ENCODE peak calls at places on chromosomes 16 and 17, in nine cellular contexts. C, X, D, L, P, R, J, Q and W are unnamed samples.

GRCh38 chr17:79621151-79621940 is 10.5 kb upstream of the RBFOX3 start:
- DNase-seq in C (no peak), X (peak; percentile 3), D (no peak), L (no peak), P (no peak), R (no peak), J (peak; percentile 28), Q (no peak), W (no peak)

GRCh38 chr16:71867934-71868333 is 16.0 kb downstream of the ZNF821 start:
- DNase-seq in C (no peak), X (no peak), D (no peak), L (no peak), P (no peak), R (no peak), J (no peak), Q (no peak), W (no peak)

GRCh38 chr17:45284176-45285140 is 22.6 kb upstream of the SPATA32 start:
- DNase-seq in C (no peak), X (peak; percentile 63), D (peak; percentile 42), L (no peak), P (no peak), R (no peak), J (peak; percentile 72), Q (no peak), W (peak; percentile 61)

GRCh38 chr16:86410076-86410475 is 100.3 kb upstream of the FOXF1 start:
- DNase-seq in C (no peak), X (no peak), D (no peak), L (no peak), P (no peak), R (no peak), J (no peak), Q (no peak), W (no peak)

GRCh38 chr16:2966043-2966802 is 2.1 kb downstream of the KREMEN2 start:
- DNase-seq in C (no peak), X (no peak), D (no peak), L (no peak), P (no peak), R (no peak), J (peak; percentile 56), Q (no peak), W (no peak)

GRCh38 chr16:85169333-85170065 is 57.2 kb upstream of the CIBAR2 start:
- DNase-seq in C (peak; percentile 65), X (no peak), D (no peak), L (no peak), P (peak; percentile 44), R (peak; percentile 69), J (peak; percentile 61), Q (no peak), W (no peak)

GRCh38 chr17:47703191-47703591 is 9.2 kb downstream of the TBKBP1 start:
- DNase-seq in C (no peak), X (peak; percentile 79), D (peak; percentile 62), L (no peak), P (no peak), R (peak; percentile 71), J (peak; percentile 61), Q (no peak), W (peak; percentile 40)

GRCh38 chr17:45170976-45171337 is 9.3 kb downstream of the HEXIM2 start:
- DNase-seq in C (peak; percentile 90), X (no peak), D (no peak), L (no peak), P (peak; percentile 93), R (no peak), J (peak; percentile 72), Q (no peak), W (no peak)

GRCh38 chr17:50675190-50675589 is 32.5 kb downstream of the ANKRD40 start:
- DNase-seq in C (no peak), X (no peak), D (no peak), L (no peak), P (no peak), R (no peak), J (no peak), Q (no peak), W (no peak)

GRCh38 chr17:67785122-67785477 is 40.2 kb upstream of the BPTF start:
- DNase-seq in C (no peak), X (no peak), D (no peak), L (no peak), P (no peak), R (no peak), J (no peak), Q (no peak), W (no peak)

GRCh38 chr17:7888184-7888920 is at the start of gene CHD3:
- DNase-seq in C (peak; percentile 53), X (peak; percentile 77), D (peak; percentile 61), L (peak; percentile 15), P (peak; percentile 26), R (no peak), J (no peak), Q (no peak), W (no peak)

GRCh38 chr17:58280480-58281217 is at the start of gene MPO:
- DNase-seq in C (no peak), X (no peak), D (no peak), L (no peak), P (no peak), R (no peak), J (no peak), Q (no peak), W (no peak)

GRCh38 chr16:30585400-30586191 is at the start of gene ZNF785:
- DNase-seq in C (peak; percentile 99), X (peak; percentile 92), D (peak; percentile 77), L (peak; percentile 92), P (peak; percentile 100), R (peak; percentile 99), J (peak; percentile 94), Q (peak; percentile 96), W (peak; percentile 98)

GRCh38 chr17:8532021-8532420 is 96.3 kb downstream of the NDEL1 start:
- DNase-seq in C (peak; percentile 17), X (no peak), D (no peak), L (no peak), P (peak; percentile 34), R (no peak), J (no peak), Q (no peak), W (no peak)

GRCh38 chr17:40309031-40309937 is at the start of gene RARA:
- DNase-seq in C (peak; percentile 60), X (peak; percentile 57), D (no peak), L (no peak), P (no peak), R (peak; percentile 77), J (no peak), Q (no peak), W (peak; percentile 54)

GRCh38 chr17:30323262-30323894 is 10.5 kb downstream of the TMIGD1 start:
- DNase-seq in C (no peak), X (no peak), D (no peak), L (no peak), P (no peak), R (no peak), J (no peak), Q (no peak), W (peak; percentile 65)

GRCh38 chr17:19269102-19269501 is 31.9 kb downstream of the EPN2 start:
- DNase-seq in C (no peak), X (no peak), D (no peak), L (no peak), P (no peak), R (no peak), J (no peak), Q (no peak), W (no peak)

GRCh38 chr16:57479422-57480126 is 6.7 kb downstream of the DOK4 start:
- DNase-seq in C (peak; percentile 72), X (no peak), D (no peak), L (no peak), P (peak; percentile 81), R (no peak), J (peak; percentile 75), Q (no peak), W (no peak)

GRCh38 chr16:75591001-75591852 is 25.0 kb downstream of the GABARAPL2 start:
- DNase-seq in C (peak; percentile 69), X (no peak), D (no peak), L (no peak), P (peak; percentile 83), R (no peak), J (peak; percentile 67), Q (no peak), W (no peak)

GRCh38 chr17:66354981-66355380 is 52.6 kb downstream of the PRKCA start:
- DNase-seq in C (peak; percentile 89), X (no peak), D (no peak), L (no peak), P (peak; percentile 46), R (no peak), J (no peak), Q (peak; percentile 54), W (no peak)

GRCh38 chr16:12305847-12306246 is 329.3 kb downstream of the SNX29 start:
- DNase-seq in C (no peak), X (no peak), D (no peak), L (no peak), P (no peak), R (no peak), J (no peak), Q (no peak), W (no peak)

GRCh38 chr17:61482467-61482866 is 30.2 kb downstream of the TBX4 start:
- DNase-seq in C (no peak), X (no peak), D (no peak), L (no peak), P (no peak), R (no peak), J (no peak), Q (no peak), W (no peak)

GRCh38 chr16:5925850-5926249 is 828.3 kb upstream of the EEF2KMT start:
- DNase-seq in C (no peak), X (no peak), D (no peak), L (no peak), P (no peak), R (no peak), J (no peak), Q (no peak), W (no peak)

GRCh38 chr16:89960966-89961365 is 12.4 kb downstream of the DEF8 start:
- DNase-seq in C (no peak), X (no peak), D (no peak), L (no peak), P (no peak), R (no peak), J (no peak), Q (no peak), W (no peak)

GRCh38 chr17:75084039-75084660 is 3.6 kb upstream of the SLC16A5 start:
- DNase-seq in C (no peak), X (no peak), D (no peak), L (no peak), P (peak; percentile 83), R (no peak), J (no peak), Q (no peak), W (no peak)

GRCh38 chr17:17018612-17019429 is 23.4 kb upstream of the MPRIP start:
- DNase-seq in C (no peak), X (no peak), D (no peak), L (no peak), P (no peak), R (no peak), J (peak; percentile 40), Q (no peak), W (no peak)

GRCh38 chr17:82240506-82241182 is 11.8 kb downstream of the SLC16A3 start:
- DNase-seq in C (no peak), X (no peak), D (no peak), L (no peak), P (no peak), R (no peak), J (peak; percentile 60), Q (no peak), W (no peak)

GRCh38 chr17:36590082-36590481 is 1.6 kb upstream of the DHRS11 start:
- DNase-seq in C (no peak), X (peak; percentile 23), D (no peak), L (no peak), P (peak; percentile 83), R (no peak), J (no peak), Q (no peak), W (peak; percentile 31)

GRCh38 chr16:56355221-56355620 is 70.1 kb downstream of the AMFR start:
- DNase-seq in C (no peak), X (no peak), D (no peak), L (no peak), P (no peak), R (peak; percentile 23), J (peak; percentile 38), Q (no peak), W (no peak)

GRCh38 chr17:48351916-48352332 is 78.1 kb downstream of the SKAP1 start:
- DNase-seq in C (peak; percentile 74), X (no peak), D (no peak), L (no peak), P (peak; percentile 62), R (peak; percentile 32), J (no peak), Q (peak; percentile 26), W (peak; percentile 36)

GRCh38 chr17:29617481-29618271 is 5.0 kb downstream of the CORO6 start:
- DNase-seq in C (no peak), X (peak; percentile 91), D (peak; percentile 89), L (peak; percentile 82), P (peak; percentile 70), R (peak; percentile 88), J (peak; percentile 93), Q (no peak), W (peak; percentile 90)